ENCODE peak calls at places on chromosomes 5 and 9, in six cellular contexts. Q, N, Z, D, H and F are unnamed samples. For H3K36me3, the result is how much of the 10 kb centered on the place peaks cover.

GRCh38 chr5:71830626-71831539 is 111.8 kb downstream of the CARTPT start:
- DNase-seq in Q (peak), N (peak), Z (peak), D (peak), H (peak), F (peak)

GRCh38 chr5:108919591-108920326 is 172.1 kb downstream of the FER start:
- DNase-seq in Q (no peak), N (no peak), Z (no peak), D (no peak), H (no peak), F (no peak)

GRCh38 chr9:105901514-105902109 is 207.3 kb downstream of the TMEM38B start:
- DNase-seq in Q (no peak), N (peak), Z (peak), D (no peak), H (peak), F (peak)

GRCh38 chr9:127742435-127743088 is 7.5 kb upstream of the TOR2A start:
- DNase-seq in Q (peak), N (no peak), Z (no peak), D (peak), H (no peak), F (peak)

GRCh38 chr5:149435015-149435376 is 55.9 kb upstream of the IL17B start:
- DNase-seq in Q (no peak), N (no peak), Z (no peak), D (no peak), H (no peak), F (no peak)

GRCh38 chr5:93964421-93964820 is 223.0 kb upstream of the POU5F2 start:
- DNase-seq in Q (no peak), N (no peak), Z (no peak), D (no peak), H (no peak), F (no peak)

GRCh38 chr9:134619983-134620612 is 21.5 kb upstream of the COL5A1 start:
- DNase-seq in Q (no peak), N (no peak), Z (no peak), D (peak), H (no peak), F (no peak)

GRCh38 chr5:97231025-97231636 is 48.1 kb upstream of the RIOK2 start:
- DNase-seq in Q (no peak), N (no peak), Z (peak), D (peak), H (peak), F (peak)

GRCh38 chr5:41519801-41520200 is 9.4 kb upstream of the PLCXD3 start:
- DNase-seq in Q (no peak), N (no peak), Z (no peak), D (no peak), H (no peak), F (no peak)

GRCh38 chr5:126464016-126464415 is 40.8 kb downstream of the GRAMD2B start:
- DNase-seq in Q (no peak), N (no peak), Z (no peak), D (no peak), H (no peak), F (no peak)

GRCh38 chr9:129415954-129416651 is 204.8 kb downstream of the C9orf50 start:
- DNase-seq in Q (no peak), N (no peak), Z (no peak), D (no peak), H (no peak), F (no peak)

GRCh38 chr5:16178745-16179372 is 732 bp downstream of the MARCHF11 start:
- DNase-seq in Q (peak), N (peak), Z (peak), D (peak), H (peak), F (peak)

GRCh38 chr5:136638084-136638483 is 272.7 kb upstream of the TRPC7 start:
- DNase-seq in Q (no peak), N (no peak), Z (no peak), D (no peak), H (no peak), F (no peak)
- TF ChIP-seq CTCF in Q (no peak), N (no peak), Z (no peak), D (no peak), H (no peak), F (no peak)

DNA sequence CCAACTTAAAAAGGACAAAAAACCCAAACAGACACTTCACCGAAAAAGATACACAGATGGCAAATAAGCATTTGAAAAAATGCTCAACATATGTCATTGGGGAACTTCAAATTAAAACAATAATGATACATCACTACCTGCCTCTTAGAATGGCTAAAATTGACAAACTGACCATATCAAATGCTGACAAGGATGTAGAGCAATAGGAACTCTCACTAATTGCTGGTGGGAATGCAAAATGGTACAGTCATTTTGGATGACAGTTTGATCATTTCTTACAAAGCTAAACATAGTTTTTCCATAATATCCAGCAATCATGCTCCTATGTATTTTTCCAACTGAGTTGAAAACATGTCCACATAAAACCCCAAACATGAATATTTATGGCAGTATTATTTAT is 58.9 kb upstream of the RAPGEF6 start:
- DNase-seq in Q (no peak), N (no peak), Z (no peak), D (no peak), H (no peak), F (no peak)
- H3K36me3 ChIP-seq in Q (half or more), N (half or more), Z (under half), D (under half), H (under half), F (under half)

GRCh38 chr5:158676642-158677489 is 422.9 kb downstream of the EBF1 start:
- DNase-seq in Q (no peak), N (no peak), Z (no peak), D (no peak), H (no peak), F (peak)
- TF ChIP-seq CTCF in Q (no peak), N (no peak), Z (no peak), D (no peak), H (peak), F (peak)

GRCh38 chr5:37477426-37477825 is 98.3 kb downstream of the WDR70 start:
- DNase-seq in Q (no peak), N (no peak), Z (no peak), D (no peak), H (no peak), F (no peak)

GRCh38 chr5:37478495-37478894 is 99.4 kb downstream of the WDR70 start:
- DNase-seq in Q (no peak), N (no peak), Z (no peak), D (no peak), H (no peak), F (no peak)

GRCh38 chr5:37478086-37478485 is 99.0 kb downstream of the WDR70 start:
- DNase-seq in Q (no peak), N (no peak), Z (no peak), D (no peak), H (no peak), F (no peak)
- H3K36me3 ChIP-seq in Q (under half), N (under half), Z (under half), D (under half), H (under half), F (under half)

GRCh38 chr5:179065703-179066102 is 5.5 kb downstream of the ZNF354C start:
- DNase-seq in Q (no peak), N (no peak), Z (no peak), D (no peak), H (no peak), F (no peak)
- TF ChIP-seq CTCF in Q (no peak), N (no peak), Z (no peak), D (no peak), H (no peak), F (no peak)

DNA sequence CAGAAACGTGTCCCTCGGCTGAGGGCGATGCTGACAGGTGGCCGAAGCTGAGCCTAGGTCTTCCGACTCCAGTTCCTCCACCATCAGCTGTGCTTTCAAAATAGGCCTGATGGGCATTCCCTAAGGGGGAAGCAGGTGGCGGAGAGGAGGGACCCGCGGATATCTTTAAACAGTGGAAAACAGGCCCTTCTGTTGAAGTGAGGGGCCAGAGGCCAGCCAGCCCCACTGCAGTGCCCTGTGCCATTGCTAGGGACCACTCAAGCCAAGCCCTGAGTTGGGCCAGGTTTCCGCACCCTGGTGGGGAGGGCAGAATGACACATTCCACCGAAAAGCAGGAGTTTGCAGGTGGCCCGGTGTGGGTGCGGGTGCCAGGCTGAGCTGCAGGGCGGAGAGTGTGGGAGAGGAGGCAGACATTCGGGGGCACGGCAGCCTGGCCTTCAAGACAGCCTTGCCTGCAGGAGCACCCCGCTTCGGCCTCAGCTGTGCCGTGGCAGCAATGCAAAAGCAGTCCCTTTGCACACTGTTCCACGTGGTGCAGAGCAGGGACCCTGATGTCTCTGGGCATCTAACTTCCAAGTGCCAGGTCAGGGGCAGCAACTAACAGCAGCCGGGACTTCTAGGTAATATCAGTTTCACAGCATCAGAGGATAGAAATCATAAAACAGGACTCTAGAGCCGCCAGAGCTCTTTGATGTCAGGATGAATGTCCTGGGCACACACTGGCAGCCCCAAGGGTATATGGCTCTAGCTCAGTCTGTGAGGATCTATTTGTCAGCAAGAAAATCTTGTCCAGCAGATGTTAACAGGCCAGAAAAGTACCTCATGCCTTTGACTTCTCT is 17.2 kb downstream of the HNRNPH1 start:
- DNase-seq in Q (no peak), N (no peak), Z (no peak), D (no peak), H (no peak), F (no peak)
- H3K36me3 ChIP-seq in Q (half or more), N (half or more), Z (under half), D (under half), H (half or more), F (under half)